ENCODE peak calls at places on chromosomes 4 and X, in ten cellular contexts. One of them, this sample, is unnamed.

GRCh38 chr4:3657917-3658913 is 108.0 kb upstream of the ADRA2C start:
- DNase-seq in hepatocyte: no peak
- DNase-seq in ACHN: no peak
- DNase-seq in caudate nucleus: no peak
- DNase-seq in epithelial cell of prostate: no peak
- DNase-seq in AG08396: peak; percentile 97
- DNase-seq in activated CD4-positive, CD25-positive, alpha-beta regulatory T cell: no peak
- DNase-seq in NCI-H446 treated with DMSO at 0.1 percent for 48 hours: no peak
- DNase-seq in nephron progenitor cell: no peak
- DNase-seq in GM12892: no peak
- DNase-seq in this sample: no peak

GRCh38 chr4:172826866-172827265 is 341.7 kb upstream of the GALNT7 start:
- DNase-seq in hepatocyte: no peak
- DNase-seq in ACHN: no peak
- DNase-seq in caudate nucleus: no peak
- DNase-seq in epithelial cell of prostate: no peak
- DNase-seq in AG08396: no peak
- DNase-seq in activated CD4-positive, CD25-positive, alpha-beta regulatory T cell: no peak
- DNase-seq in NCI-H446 treated with DMSO at 0.1 percent for 48 hours: no peak
- DNase-seq in nephron progenitor cell: no peak
- DNase-seq in GM12892: no peak
- DNase-seq in this sample: no peak

GRCh38 chrX:81202413-81202794 is 502 bp downstream of the SH3BGRL start:
- DNase-seq in hepatocyte: no peak
- DNase-seq in ACHN: peak; percentile 6
- DNase-seq in caudate nucleus: no peak
- DNase-seq in epithelial cell of prostate: no peak
- DNase-seq in AG08396: no peak
- DNase-seq in activated CD4-positive, CD25-positive, alpha-beta regulatory T cell: no peak
- DNase-seq in NCI-H446 treated with DMSO at 0.1 percent for 48 hours: no peak
- DNase-seq in nephron progenitor cell: no peak
- DNase-seq in GM12892: no peak
- DNase-seq in this sample: no peak

GRCh38 chr4:85734446-85734845 is 259.5 kb downstream of the ARHGAP24 start:
- DNase-seq in hepatocyte: no peak
- DNase-seq in ACHN: no peak
- DNase-seq in caudate nucleus: peak; percentile 21
- DNase-seq in epithelial cell of prostate: no peak
- DNase-seq in AG08396: no peak
- DNase-seq in activated CD4-positive, CD25-positive, alpha-beta regulatory T cell: no peak
- DNase-seq in NCI-H446 treated with DMSO at 0.1 percent for 48 hours: no peak
- DNase-seq in nephron progenitor cell: no peak
- DNase-seq in GM12892: no peak
- DNase-seq in this sample: no peak

GRCh38 chr4:140673729-140674128 is 82.5 kb downstream of the TBC1D9 start:
- DNase-seq in hepatocyte: peak; percentile 26
- DNase-seq in ACHN: no peak
- DNase-seq in caudate nucleus: no peak
- DNase-seq in epithelial cell of prostate: no peak
- DNase-seq in AG08396: peak; percentile 17
- DNase-seq in activated CD4-positive, CD25-positive, alpha-beta regulatory T cell: no peak
- DNase-seq in NCI-H446 treated with DMSO at 0.1 percent for 48 hours: peak; percentile 38
- DNase-seq in nephron progenitor cell: no peak
- DNase-seq in GM12892: no peak
- DNase-seq in this sample: no peak

GRCh38 chrX:145609951-145610511 is 207.6 kb upstream of the SLITRK2 start:
- DNase-seq in hepatocyte: no peak
- DNase-seq in ACHN: peak; percentile 1
- DNase-seq in caudate nucleus: no peak
- DNase-seq in epithelial cell of prostate: no peak
- DNase-seq in AG08396: peak; percentile 23
- DNase-seq in activated CD4-positive, CD25-positive, alpha-beta regulatory T cell: no peak
- DNase-seq in NCI-H446 treated with DMSO at 0.1 percent for 48 hours: no peak
- DNase-seq in nephron progenitor cell: no peak
- DNase-seq in GM12892: no peak
- DNase-seq in this sample: no peak

GRCh38 chr4:83054928-83055327 is 19.9 kb downstream of the COPS4 start:
- DNase-seq in hepatocyte: no peak
- DNase-seq in ACHN: peak; percentile 28
- DNase-seq in caudate nucleus: no peak
- DNase-seq in epithelial cell of prostate: no peak
- DNase-seq in AG08396: no peak
- DNase-seq in activated CD4-positive, CD25-positive, alpha-beta regulatory T cell: no peak
- DNase-seq in NCI-H446 treated with DMSO at 0.1 percent for 48 hours: no peak
- DNase-seq in nephron progenitor cell: no peak
- DNase-seq in GM12892: peak; percentile 3
- DNase-seq in this sample: no peak

GRCh38 chr4:604131-604530 is 21.2 kb upstream of the PDE6B start:
- DNase-seq in hepatocyte: no peak
- DNase-seq in ACHN: no peak
- DNase-seq in caudate nucleus: no peak
- DNase-seq in epithelial cell of prostate: no peak
- DNase-seq in AG08396: no peak
- DNase-seq in activated CD4-positive, CD25-positive, alpha-beta regulatory T cell: no peak
- DNase-seq in NCI-H446 treated with DMSO at 0.1 percent for 48 hours: no peak
- DNase-seq in nephron progenitor cell: no peak
- DNase-seq in GM12892: no peak
- DNase-seq in this sample: no peak

GRCh38 chrX:109184506-109185139 is 297.3 kb downstream of the GUCY2F start:
- DNase-seq in hepatocyte: no peak
- DNase-seq in ACHN: no peak
- DNase-seq in caudate nucleus: no peak
- DNase-seq in epithelial cell of prostate: no peak
- DNase-seq in AG08396: no peak
- DNase-seq in activated CD4-positive, CD25-positive, alpha-beta regulatory T cell: no peak
- DNase-seq in NCI-H446 treated with DMSO at 0.1 percent for 48 hours: no peak
- DNase-seq in nephron progenitor cell: no peak
- DNase-seq in GM12892: no peak
- DNase-seq in this sample: no peak

GRCh38 chr4:113657834-113658233 is 103.7 kb downstream of the CAMK2D start:
- DNase-seq in hepatocyte: no peak
- DNase-seq in ACHN: no peak
- DNase-seq in caudate nucleus: no peak
- DNase-seq in epithelial cell of prostate: no peak
- DNase-seq in AG08396: no peak
- DNase-seq in activated CD4-positive, CD25-positive, alpha-beta regulatory T cell: no peak
- DNase-seq in NCI-H446 treated with DMSO at 0.1 percent for 48 hours: peak; percentile 9
- DNase-seq in nephron progenitor cell: no peak
- DNase-seq in GM12892: no peak
- DNase-seq in this sample: no peak

GRCh38 chr4:114077610-114078009 is 98.2 kb upstream of the ARSJ start:
- DNase-seq in hepatocyte: no peak
- DNase-seq in ACHN: peak; percentile 36
- DNase-seq in caudate nucleus: no peak
- DNase-seq in epithelial cell of prostate: peak; percentile 36
- DNase-seq in AG08396: peak; percentile 55
- DNase-seq in activated CD4-positive, CD25-positive, alpha-beta regulatory T cell: no peak
- DNase-seq in NCI-H446 treated with DMSO at 0.1 percent for 48 hours: peak; percentile 53
- DNase-seq in nephron progenitor cell: no peak
- DNase-seq in GM12892: no peak
- DNase-seq in this sample: no peak

GRCh38 chrX:99301990-99302389 is 1108.1 kb downstream of the PCDH19 start:
- DNase-seq in hepatocyte: peak; percentile 22
- DNase-seq in ACHN: peak; percentile 1
- DNase-seq in caudate nucleus: no peak
- DNase-seq in epithelial cell of prostate: no peak
- DNase-seq in AG08396: no peak
- DNase-seq in activated CD4-positive, CD25-positive, alpha-beta regulatory T cell: no peak
- DNase-seq in NCI-H446 treated with DMSO at 0.1 percent for 48 hours: no peak
- DNase-seq in nephron progenitor cell: no peak
- DNase-seq in GM12892: no peak
- DNase-seq in this sample: no peak

GRCh38 chr4:13705521-13706035 is 78.1 kb upstream of the BOD1L1 start:
- DNase-seq in hepatocyte: peak; percentile 38
- DNase-seq in ACHN: peak; percentile 50
- DNase-seq in caudate nucleus: no peak
- DNase-seq in epithelial cell of prostate: peak; percentile 51
- DNase-seq in AG08396: no peak
- DNase-seq in activated CD4-positive, CD25-positive, alpha-beta regulatory T cell: no peak
- DNase-seq in NCI-H446 treated with DMSO at 0.1 percent for 48 hours: peak; percentile 1
- DNase-seq in nephron progenitor cell: no peak
- DNase-seq in GM12892: no peak
- DNase-seq in this sample: no peak

GRCh38 chr4:53089940-53090729 is 228.0 kb downstream of the RASL11B start:
- DNase-seq in hepatocyte: peak; percentile 14
- DNase-seq in ACHN: no peak
- DNase-seq in caudate nucleus: no peak
- DNase-seq in epithelial cell of prostate: no peak
- DNase-seq in AG08396: no peak
- DNase-seq in activated CD4-positive, CD25-positive, alpha-beta regulatory T cell: no peak
- DNase-seq in NCI-H446 treated with DMSO at 0.1 percent for 48 hours: peak; percentile 6
- DNase-seq in nephron progenitor cell: no peak
- DNase-seq in GM12892: no peak
- DNase-seq in this sample: no peak

GRCh38 chr4:52714597-52715254 is 36.5 kb downstream of the ERVMER34-1 start:
- DNase-seq in hepatocyte: no peak
- DNase-seq in ACHN: no peak
- DNase-seq in caudate nucleus: no peak
- DNase-seq in epithelial cell of prostate: no peak
- DNase-seq in AG08396: no peak
- DNase-seq in activated CD4-positive, CD25-positive, alpha-beta regulatory T cell: no peak
- DNase-seq in NCI-H446 treated with DMSO at 0.1 percent for 48 hours: no peak
- DNase-seq in nephron progenitor cell: no peak
- DNase-seq in GM12892: no peak
- DNase-seq in this sample: no peak

GRCh38 chrX:68652327-68652930 is 5.0 kb downstream of the STARD8 start:
- DNase-seq in hepatocyte: no peak
- DNase-seq in ACHN: no peak
- DNase-seq in caudate nucleus: no peak
- DNase-seq in epithelial cell of prostate: no peak
- DNase-seq in AG08396: peak; percentile 31
- DNase-seq in activated CD4-positive, CD25-positive, alpha-beta regulatory T cell: no peak
- DNase-seq in NCI-H446 treated with DMSO at 0.1 percent for 48 hours: no peak
- DNase-seq in nephron progenitor cell: no peak
- DNase-seq in GM12892: no peak
- DNase-seq in this sample: no peak

GRCh38 chr4:139828966-139829662 is 163.5 kb downstream of the MGST2 start:
- DNase-seq in hepatocyte: no peak
- DNase-seq in ACHN: no peak
- DNase-seq in caudate nucleus: no peak
- DNase-seq in epithelial cell of prostate: no peak
- DNase-seq in AG08396: no peak
- DNase-seq in activated CD4-positive, CD25-positive, alpha-beta regulatory T cell: no peak
- DNase-seq in NCI-H446 treated with DMSO at 0.1 percent for 48 hours: no peak
- DNase-seq in nephron progenitor cell: no peak
- DNase-seq in GM12892: no peak
- DNase-seq in this sample: no peak

GRCh38 chrX:31260351-31260750 is 188.5 kb upstream of the FTHL17 start:
- DNase-seq in hepatocyte: no peak
- DNase-seq in ACHN: no peak
- DNase-seq in caudate nucleus: no peak
- DNase-seq in epithelial cell of prostate: no peak
- DNase-seq in AG08396: no peak
- DNase-seq in activated CD4-positive, CD25-positive, alpha-beta regulatory T cell: no peak
- DNase-seq in NCI-H446 treated with DMSO at 0.1 percent for 48 hours: no peak
- DNase-seq in nephron progenitor cell: no peak
- DNase-seq in GM12892: no peak
- DNase-seq in this sample: no peak

GRCh38 chrX:82196866-82197265 is 995.0 kb downstream of the SH3BGRL start:
- DNase-seq in hepatocyte: no peak
- DNase-seq in ACHN: no peak
- DNase-seq in caudate nucleus: no peak
- DNase-seq in epithelial cell of prostate: no peak
- DNase-seq in AG08396: no peak
- DNase-seq in activated CD4-positive, CD25-positive, alpha-beta regulatory T cell: no peak
- DNase-seq in NCI-H446 treated with DMSO at 0.1 percent for 48 hours: no peak
- DNase-seq in nephron progenitor cell: no peak
- DNase-seq in GM12892: no peak
- DNase-seq in this sample: no peak